ENCODE peak calls at places on chromosomes 6 and 20, in ten cellular contexts. H is HAP-1, N is cardiac muscle cell, L is testis, W is mesendoderm, T is NT2/D1, F is colonic mucosa, U is fibroblast of lung, S is IMR-90, I is HCT116. O is an unnamed sample. For H3K27me3, the result is how much of the 10 kb centered on the place peaks cover.

GRCh38 chr6:160249687-160250086 is 8.9 kb downstream of the SLC22A2 start:
- DNase-seq in U (no peak), F (peak), N (no peak), I (no peak), H (no peak), T (no peak), S (no peak), W (no peak), L (no peak), O (no peak)

GRCh38 chr6:139290787-139291294 is 957 bp downstream of the TXLNB start:
- DNase-seq in U (peak), F (no peak), T (no peak), I (no peak), N (peak), W (no peak), S (peak), H (no peak), L (peak), O (no peak)

GRCh38 chr20:54219751-54220426 is 12.0 kb downstream of the PFDN4 start:
- DNase-seq in H (peak), L (no peak), N (peak), T (peak), U (peak), W (peak), S (peak), I (peak), F (no peak), O (no peak)

GRCh38 chr6:54315692-54316091 is 7.5 kb downstream of the TINAG start:
- DNase-seq in F (no peak), H (no peak), I (no peak), S (peak), N (no peak), U (no peak), L (no peak), T (no peak), W (no peak), O (no peak)

GRCh38 chr20:62063601-62063980 is 2.1 kb downstream of the TAF4 start:
- DNase-seq in T (no peak), S (peak), H (peak), L (peak), I (no peak), U (peak), N (peak), F (no peak), W (peak), O (peak)

GRCh38 chr6:129628101-129628815 is 81.7 kb downstream of the ARHGAP18 start:
- DNase-seq in H (no peak), T (no peak), N (no peak), L (no peak), F (no peak), W (no peak), U (no peak), I (no peak), S (no peak), O (no peak)

GRCh38 chr6:16769131-16769985 is 8.1 kb upstream of the ATXN1 start:
- DNase-seq in N (peak), L (no peak), F (peak), U (peak), W (peak), S (peak), H (no peak), T (no peak), I (peak), O (no peak)

GRCh38 chr6:39251406-39251805 is 22.1 kb upstream of the KCNK5 start:
- DNase-seq in T (no peak), U (no peak), S (no peak), F (no peak), N (no peak), W (no peak), I (no peak), H (no peak), L (no peak), O (no peak)

GRCh38 chr20:51221791-51222408 is 199.0 kb upstream of the KCNG1 start:
- DNase-seq in N (peak), T (no peak), L (no peak), W (peak), H (no peak), I (peak), S (peak), F (peak), U (peak), O (peak)

GRCh38 chr6:85580878-85581267 is 12.8 kb downstream of the SNX14 start:
- DNase-seq in N (peak), F (no peak), L (no peak), W (peak), T (no peak), H (no peak), I (no peak), S (peak), U (peak), O (no peak)

GRCh38 chr6:159981591-159982245 is 12.8 kb downstream of the IGF2R start:
- DNase-seq in N (peak), H (no peak), L (peak), S (peak), T (no peak), I (no peak), U (peak), F (no peak), W (no peak), O (no peak)

GRCh38 chr20:64065973-64066341 is 3.0 kb downstream of the TCEA2 start:
- DNase-seq in U (peak), L (no peak), F (no peak), W (peak), T (no peak), I (peak), N (peak), H (no peak), S (peak), O (peak)

GRCh38 chr20:63694596-63695418 is 1.6 kb upstream of the TNFRSF6B start:
- DNase-seq in W (no peak), F (no peak), U (no peak), N (no peak), L (no peak), S (no peak), I (no peak), H (no peak), T (no peak), O (peak)

GRCh38 chr6:85669735-85670194 is 27.1 kb upstream of the SYNCRIP start:
- DNase-seq in T (peak), S (peak), W (peak), N (peak), L (no peak), U (peak), I (no peak), H (peak), F (no peak), O (no peak)

GRCh38 chr6:129102741-129103140 is 219.8 kb downstream of the LAMA2 start:
- DNase-seq in S (peak), T (no peak), N (peak), H (no peak), U (peak), W (no peak), L (peak), I (no peak), F (no peak), O (no peak)

GRCh38 chr6:131293472-131293911 is 158.2 kb downstream of the AKAP7 start:
- DNase-seq in F (no peak), W (peak), H (no peak), S (no peak), T (no peak), L (no peak), I (no peak), U (no peak), N (no peak), O (no peak)

GRCh38 chr6:30871592-30872183 is 12.6 kb upstream of the DDR1 start:
- DNase-seq in H (no peak), U (no peak), W (no peak), I (no peak), S (no peak), L (no peak), F (no peak), T (no peak), N (no peak), O (no peak)

GRCh38 chr6:125948455-125948854 is 8.1 kb upstream of the HINT3 start:
- DNase-seq in N (no peak), W (no peak), I (no peak), H (no peak), S (no peak), U (no peak), L (no peak), T (no peak), F (no peak), O (no peak)

GRCh38 chr6:88982720-88983119 is 19.3 kb upstream of the RNGTT start:
- DNase-seq in S (peak), F (no peak), T (no peak), H (peak), W (peak), U (peak), L (peak), N (peak), I (peak), O (no peak)

GRCh38 chr6:41469156-41469950 is 76.8 kb upstream of the FOXP4 start:
- DNase-seq in L (no peak), N (no peak), H (no peak), T (no peak), I (no peak), U (no peak), F (no peak), S (no peak), W (no peak), O (no peak)

GRCh38 chr6:41471064-41471895 is 74.9 kb upstream of the FOXP4 start:
- DNase-seq in N (no peak), U (no peak), L (no peak), W (no peak), T (no peak), I (no peak), S (no peak), H (peak), F (no peak), O (no peak)

GRCh38 chr6:41467627-41468404 is 78.4 kb upstream of the FOXP4 start:
- DNase-seq in I (no peak), H (no peak), N (no peak), W (no peak), U (no peak), S (no peak), F (no peak), L (no peak), T (no peak), O (no peak)

GRCh38 chr6:41469951-41470340 is 76.2 kb upstream of the FOXP4 start:
- DNase-seq in I (no peak), W (peak), S (no peak), H (no peak), N (peak), U (no peak), F (no peak), L (no peak), T (no peak), O (peak)

GRCh38 chr6:41470341-41471063 is 75.7 kb upstream of the FOXP4 start:
- DNase-seq in F (no peak), W (peak), L (peak), N (peak), S (no peak), H (no peak), U (no peak), I (no peak), T (no peak), O (peak)
- H3K4me3 ChIP-seq in F (peak), W (peak), L (peak), N (peak), S (no peak), H (no peak), U (no peak), I (peak), T (peak), O (peak)

GRCh38 chr6:19906161-19906560 is 69.0 kb downstream of the ID4 start:
- DNase-seq in H (no peak), S (no peak), U (no peak), L (no peak), T (no peak), W (no peak), F (no peak), I (no peak), N (peak), O (no peak)
- H3K27me3 ChIP-seq in H (under half), S (under half), U (under half), L (under half), T (under half), W (under half), F (under half), I (under half), N (under half), O (under half)

GRCh38 chr6:52995913-52996685 is 1.0 kb upstream of the GSTA4 start:
- DNase-seq in U (peak), N (peak), L (peak), W (peak), F (peak), I (peak), H (peak), T (peak), S (peak), O (no peak)
- H3K4me3 ChIP-seq in U (peak), N (peak), L (peak), W (no peak), F (peak), I (peak), H (peak), T (peak), S (peak), O (peak)

DNA sequence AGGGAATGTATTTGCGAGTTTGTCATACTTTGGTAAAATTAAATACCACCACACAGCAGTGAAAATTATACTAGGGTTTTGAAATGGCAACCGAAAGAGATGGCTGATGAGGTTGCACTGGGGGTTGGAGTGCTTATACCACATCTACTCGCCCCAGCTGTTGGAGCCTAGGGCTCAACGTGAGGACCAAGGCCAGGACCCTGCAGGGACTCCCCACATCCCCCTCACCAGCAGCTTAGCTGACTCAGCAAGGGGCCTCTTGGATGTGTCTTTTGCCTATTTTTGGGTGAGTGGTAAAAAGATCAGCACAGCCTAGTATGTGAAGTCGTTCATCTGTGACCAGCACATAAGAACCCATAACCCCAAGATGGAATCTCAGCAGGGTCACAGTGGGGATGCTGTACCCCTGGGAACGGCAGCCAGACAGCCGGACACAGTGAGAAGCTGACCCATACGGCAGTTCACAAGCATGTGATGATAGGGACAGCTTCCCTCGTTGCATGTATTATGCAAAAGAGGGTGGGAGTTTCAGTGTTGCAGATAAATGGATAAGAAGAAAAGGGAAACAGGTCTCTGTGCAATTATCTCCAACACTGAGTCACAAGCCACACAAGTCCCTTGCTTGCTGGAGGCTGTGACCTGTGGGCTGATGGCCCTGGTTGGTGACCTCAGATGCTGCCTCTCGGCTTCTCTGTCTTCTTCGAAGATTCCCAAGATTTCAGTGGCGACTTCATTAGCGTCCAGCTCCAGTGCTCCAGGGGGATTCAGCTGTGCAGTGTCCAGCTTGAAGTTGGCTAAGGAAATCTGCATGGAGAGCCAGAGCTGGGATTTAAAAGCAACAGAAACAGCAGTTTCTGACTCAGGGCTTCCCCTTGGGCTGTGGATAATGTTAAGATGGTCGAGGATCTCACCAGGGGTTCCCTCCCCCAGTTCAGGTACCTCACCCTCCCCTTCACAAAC is 20.9 kb upstream of the SPO11 start:
- DNase-seq in S (no peak), T (no peak), F (no peak), U (no peak), I (no peak), H (no peak), N (no peak), W (no peak), L (no peak), O (no peak)
- H3K27me3 ChIP-seq in S (under half), T (under half), F (under half), U (under half), I (under half), H (half or more), N (under half), W (under half), L (under half), O (under half)